ENCODE peak calls at places on chromosome 19, in ten cellular contexts. One of them, this sample, is unnamed. For H3K4me1, the result is how much of the 10 kb centered on the place peaks cover.

GRCh38 chr19:30228113-30228725 is 144.0 kb upstream of the ZNF536 start:
- DNase-seq in CD4-positive, alpha-beta memory T cell: no peak
- DNase-seq in SJSA1: peak
- DNase-seq in heart left ventricle: no peak
- DNase-seq in foreskin keratinocyte: no peak
- DNase-seq in cardiac muscle cell: no peak
- DNase-seq in GM23338: peak
- DNase-seq in RWPE2: no peak
- DNase-seq in neural progenitor cell: peak
- DNase-seq in PC-9: no peak
- DNase-seq in this sample: no peak

GRCh38 chr19:58450836-58451357 is 525 bp upstream of the ZNF324B start:
- DNase-seq in CD4-positive, alpha-beta memory T cell: no peak
- DNase-seq in SJSA1: peak
- DNase-seq in heart left ventricle: no peak
- DNase-seq in foreskin keratinocyte: no peak
- DNase-seq in cardiac muscle cell: no peak
- DNase-seq in GM23338: no peak
- DNase-seq in RWPE2: no peak
- DNase-seq in neural progenitor cell: no peak
- DNase-seq in PC-9: no peak
- DNase-seq in this sample: no peak

GRCh38 chr19:5091576-5092215 is 122.8 kb downstream of the KDM4B start:
- DNase-seq in CD4-positive, alpha-beta memory T cell: no peak
- DNase-seq in SJSA1: no peak
- DNase-seq in heart left ventricle: no peak
- DNase-seq in foreskin keratinocyte: no peak
- DNase-seq in cardiac muscle cell: no peak
- DNase-seq in GM23338: no peak
- DNase-seq in RWPE2: no peak
- DNase-seq in neural progenitor cell: no peak
- DNase-seq in PC-9: no peak
- DNase-seq in this sample: no peak

GRCh38 chr19:15379996-15380647 is 535 bp upstream of the AKAP8 start:
- DNase-seq in CD4-positive, alpha-beta memory T cell: no peak
- DNase-seq in SJSA1: no peak
- DNase-seq in heart left ventricle: peak
- DNase-seq in foreskin keratinocyte: peak
- DNase-seq in cardiac muscle cell: peak
- DNase-seq in GM23338: peak
- DNase-seq in RWPE2: no peak
- DNase-seq in neural progenitor cell: no peak
- DNase-seq in PC-9: peak
- DNase-seq in this sample: peak

GRCh38 chr19:46919324-46919723 is 58.5 kb downstream of the ARHGAP35 start:
- DNase-seq in CD4-positive, alpha-beta memory T cell: no peak
- DNase-seq in SJSA1: no peak
- DNase-seq in heart left ventricle: no peak
- DNase-seq in foreskin keratinocyte: no peak
- DNase-seq in cardiac muscle cell: no peak
- DNase-seq in GM23338: no peak
- DNase-seq in RWPE2: no peak
- DNase-seq in neural progenitor cell: no peak
- DNase-seq in PC-9: no peak
- DNase-seq in this sample: no peak

GRCh38 chr19:19597809-19598306 is 20.6 kb downstream of the PBX4 start:
- DNase-seq in CD4-positive, alpha-beta memory T cell: peak
- DNase-seq in SJSA1: no peak
- DNase-seq in heart left ventricle: no peak
- DNase-seq in foreskin keratinocyte: no peak
- DNase-seq in cardiac muscle cell: no peak
- DNase-seq in GM23338: no peak
- DNase-seq in RWPE2: no peak
- DNase-seq in neural progenitor cell: no peak
- DNase-seq in PC-9: no peak
- DNase-seq in this sample: no peak

GRCh38 chr19:19657397-19657783 is 6.1 kb downstream of the ATP13A1 start:
- DNase-seq in CD4-positive, alpha-beta memory T cell: no peak
- DNase-seq in SJSA1: no peak
- DNase-seq in heart left ventricle: no peak
- DNase-seq in foreskin keratinocyte: no peak
- DNase-seq in cardiac muscle cell: no peak
- DNase-seq in GM23338: no peak
- DNase-seq in RWPE2: no peak
- DNase-seq in neural progenitor cell: no peak
- DNase-seq in PC-9: no peak
- DNase-seq in this sample: no peak

GRCh38 chr19:19578241-19578640 is 40.2 kb downstream of the CILP2 start:
- DNase-seq in CD4-positive, alpha-beta memory T cell: no peak
- DNase-seq in SJSA1: no peak
- DNase-seq in heart left ventricle: no peak
- DNase-seq in foreskin keratinocyte: no peak
- DNase-seq in cardiac muscle cell: no peak
- DNase-seq in GM23338: no peak
- DNase-seq in RWPE2: no peak
- DNase-seq in neural progenitor cell: no peak
- DNase-seq in PC-9: no peak
- DNase-seq in this sample: no peak

GRCh38 chr19:47479701-47480503 is 4.1 kb downstream of the KPTN start:
- DNase-seq in CD4-positive, alpha-beta memory T cell: no peak
- DNase-seq in SJSA1: no peak
- DNase-seq in heart left ventricle: no peak
- DNase-seq in foreskin keratinocyte: no peak
- DNase-seq in cardiac muscle cell: peak
- DNase-seq in GM23338: peak
- DNase-seq in RWPE2: no peak
- DNase-seq in neural progenitor cell: peak
- DNase-seq in PC-9: no peak
- DNase-seq in this sample: no peak

GRCh38 chr19:35328851-35329285 is at the start of gene CD22:
- DNase-seq in CD4-positive, alpha-beta memory T cell: no peak
- DNase-seq in SJSA1: no peak
- DNase-seq in heart left ventricle: no peak
- DNase-seq in foreskin keratinocyte: no peak
- DNase-seq in cardiac muscle cell: no peak
- DNase-seq in GM23338: no peak
- DNase-seq in RWPE2: no peak
- DNase-seq in neural progenitor cell: no peak
- DNase-seq in PC-9: no peak
- DNase-seq in this sample: no peak

GRCh38 chr19:5170329-5170745 is 170.3 kb downstream of the PTPRS start:
- DNase-seq in CD4-positive, alpha-beta memory T cell: peak
- DNase-seq in SJSA1: no peak
- DNase-seq in heart left ventricle: no peak
- DNase-seq in foreskin keratinocyte: no peak
- DNase-seq in cardiac muscle cell: no peak
- DNase-seq in GM23338: peak
- DNase-seq in RWPE2: no peak
- DNase-seq in neural progenitor cell: no peak
- DNase-seq in PC-9: no peak
- DNase-seq in this sample: no peak

GRCh38 chr19:19751846-19752245 is 18.9 kb upstream of the ZNF14 start:
- DNase-seq in CD4-positive, alpha-beta memory T cell: no peak
- DNase-seq in SJSA1: no peak
- DNase-seq in heart left ventricle: no peak
- DNase-seq in foreskin keratinocyte: no peak
- DNase-seq in cardiac muscle cell: no peak
- DNase-seq in GM23338: no peak
- DNase-seq in RWPE2: no peak
- DNase-seq in neural progenitor cell: no peak
- DNase-seq in PC-9: no peak
- DNase-seq in this sample: no peak

GRCh38 chr19:30584121-30584520 is 211.9 kb downstream of the ZNF536 start:
- DNase-seq in CD4-positive, alpha-beta memory T cell: no peak
- DNase-seq in SJSA1: no peak
- DNase-seq in heart left ventricle: no peak
- DNase-seq in foreskin keratinocyte: no peak
- DNase-seq in cardiac muscle cell: no peak
- DNase-seq in GM23338: no peak
- DNase-seq in RWPE2: no peak
- DNase-seq in neural progenitor cell: no peak
- DNase-seq in PC-9: no peak
- DNase-seq in this sample: no peak

GRCh38 chr19:10872551-10873107 is 1.3 kb downstream of the CARM1 start:
- DNase-seq in CD4-positive, alpha-beta memory T cell: no peak
- DNase-seq in SJSA1: no peak
- DNase-seq in heart left ventricle: no peak
- DNase-seq in foreskin keratinocyte: no peak
- DNase-seq in cardiac muscle cell: no peak
- DNase-seq in GM23338: no peak
- DNase-seq in RWPE2: no peak
- DNase-seq in neural progenitor cell: no peak
- DNase-seq in PC-9: no peak
- DNase-seq in this sample: no peak

GRCh38 chr19:58434217-58434616 is 5.7 kb downstream of the ZNF132 start:
- DNase-seq in CD4-positive, alpha-beta memory T cell: no peak
- DNase-seq in SJSA1: no peak
- DNase-seq in heart left ventricle: no peak
- DNase-seq in foreskin keratinocyte: no peak
- DNase-seq in cardiac muscle cell: no peak
- DNase-seq in GM23338: peak
- DNase-seq in RWPE2: no peak
- DNase-seq in neural progenitor cell: no peak
- DNase-seq in PC-9: no peak
- DNase-seq in this sample: no peak

GRCh38 chr19:44741841-44742352 is 6.6 kb upstream of the BCL3 start:
- DNase-seq in CD4-positive, alpha-beta memory T cell: no peak
- DNase-seq in SJSA1: peak
- DNase-seq in heart left ventricle: peak
- DNase-seq in foreskin keratinocyte: peak
- DNase-seq in cardiac muscle cell: no peak
- DNase-seq in GM23338: no peak
- DNase-seq in RWPE2: peak
- DNase-seq in neural progenitor cell: peak
- DNase-seq in PC-9: peak
- DNase-seq in this sample: peak
- H3K4me1 ChIP-seq in CD4-positive, alpha-beta memory T cell: under half
- H3K4me1 ChIP-seq in SJSA1: half or more
- H3K4me1 ChIP-seq in heart left ventricle: under half
- H3K4me1 ChIP-seq in foreskin keratinocyte: under half
- H3K4me1 ChIP-seq in cardiac muscle cell: under half
- H3K4me1 ChIP-seq in GM23338: under half
- H3K4me1 ChIP-seq in RWPE2: under half
- H3K4me1 ChIP-seq in neural progenitor cell: under half
- H3K4me1 ChIP-seq in PC-9: half or more
- H3K4me1 ChIP-seq in this sample: half or more

GRCh38 chr19:16383584-16384161 is 59.0 kb downstream of the KLF2 start:
- DNase-seq in CD4-positive, alpha-beta memory T cell: no peak
- DNase-seq in SJSA1: no peak
- DNase-seq in heart left ventricle: no peak
- DNase-seq in foreskin keratinocyte: no peak
- DNase-seq in cardiac muscle cell: no peak
- DNase-seq in GM23338: no peak
- DNase-seq in RWPE2: no peak
- DNase-seq in neural progenitor cell: no peak
- DNase-seq in PC-9: no peak
- DNase-seq in this sample: no peak
- H3K4me1 ChIP-seq in CD4-positive, alpha-beta memory T cell: half or more
- H3K4me1 ChIP-seq in SJSA1: under half
- H3K4me1 ChIP-seq in heart left ventricle: under half
- H3K4me1 ChIP-seq in foreskin keratinocyte: under half
- H3K4me1 ChIP-seq in cardiac muscle cell: under half
- H3K4me1 ChIP-seq in GM23338: under half
- H3K4me1 ChIP-seq in RWPE2: under half
- H3K4me1 ChIP-seq in neural progenitor cell: under half
- H3K4me1 ChIP-seq in PC-9: under half
- H3K4me1 ChIP-seq in this sample: under half

DNA sequence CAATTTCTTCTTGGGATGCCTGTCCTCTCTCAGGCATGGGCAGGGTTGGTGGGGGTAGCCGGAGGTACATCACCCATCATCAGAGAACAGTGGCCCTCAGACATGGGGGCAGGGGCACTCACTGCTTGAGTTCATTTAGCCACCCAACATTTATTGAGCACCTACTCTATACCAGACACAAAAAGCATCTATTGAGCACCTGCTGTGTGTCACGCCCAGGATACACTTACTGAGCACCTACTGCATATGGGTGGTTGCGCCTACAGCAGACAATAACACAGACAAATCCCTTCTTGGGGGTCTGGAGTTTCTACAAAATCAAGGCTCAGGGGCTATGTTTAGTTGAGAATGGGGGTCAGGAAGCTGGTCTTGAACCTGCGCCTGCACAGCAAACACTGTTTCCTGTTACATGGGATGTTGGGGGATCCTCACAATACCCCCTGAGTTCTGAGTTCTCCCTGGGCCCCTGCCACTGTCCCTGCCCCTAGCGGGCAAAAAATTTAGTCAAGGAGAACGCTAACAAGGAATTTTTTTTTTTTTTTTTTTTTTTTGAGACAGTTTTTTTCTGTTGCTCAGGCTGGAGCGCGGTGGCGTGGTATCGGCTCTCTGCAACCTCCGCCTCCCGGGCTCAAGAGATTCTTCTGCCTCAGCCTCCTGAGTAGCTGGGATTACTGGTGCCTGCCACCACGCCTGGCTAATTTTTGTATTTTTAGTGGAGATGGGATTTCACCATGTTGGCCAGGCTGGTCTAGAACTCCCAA is 11.6 kb downstream of the RCN3 start:
- DNase-seq in CD4-positive, alpha-beta memory T cell: no peak
- DNase-seq in SJSA1: no peak
- DNase-seq in heart left ventricle: no peak
- DNase-seq in foreskin keratinocyte: no peak
- DNase-seq in cardiac muscle cell: no peak
- DNase-seq in GM23338: no peak
- DNase-seq in RWPE2: no peak
- DNase-seq in neural progenitor cell: no peak
- DNase-seq in PC-9: no peak
- DNase-seq in this sample: no peak
- H3K4me1 ChIP-seq in CD4-positive, alpha-beta memory T cell: under half
- H3K4me1 ChIP-seq in SJSA1: under half
- H3K4me1 ChIP-seq in heart left ventricle: under half
- H3K4me1 ChIP-seq in foreskin keratinocyte: under half
- H3K4me1 ChIP-seq in cardiac muscle cell: under half
- H3K4me1 ChIP-seq in GM23338: under half
- H3K4me1 ChIP-seq in RWPE2: under half
- H3K4me1 ChIP-seq in neural progenitor cell: under half
- H3K4me1 ChIP-seq in PC-9: under half
- H3K4me1 ChIP-seq in this sample: under half

DNA sequence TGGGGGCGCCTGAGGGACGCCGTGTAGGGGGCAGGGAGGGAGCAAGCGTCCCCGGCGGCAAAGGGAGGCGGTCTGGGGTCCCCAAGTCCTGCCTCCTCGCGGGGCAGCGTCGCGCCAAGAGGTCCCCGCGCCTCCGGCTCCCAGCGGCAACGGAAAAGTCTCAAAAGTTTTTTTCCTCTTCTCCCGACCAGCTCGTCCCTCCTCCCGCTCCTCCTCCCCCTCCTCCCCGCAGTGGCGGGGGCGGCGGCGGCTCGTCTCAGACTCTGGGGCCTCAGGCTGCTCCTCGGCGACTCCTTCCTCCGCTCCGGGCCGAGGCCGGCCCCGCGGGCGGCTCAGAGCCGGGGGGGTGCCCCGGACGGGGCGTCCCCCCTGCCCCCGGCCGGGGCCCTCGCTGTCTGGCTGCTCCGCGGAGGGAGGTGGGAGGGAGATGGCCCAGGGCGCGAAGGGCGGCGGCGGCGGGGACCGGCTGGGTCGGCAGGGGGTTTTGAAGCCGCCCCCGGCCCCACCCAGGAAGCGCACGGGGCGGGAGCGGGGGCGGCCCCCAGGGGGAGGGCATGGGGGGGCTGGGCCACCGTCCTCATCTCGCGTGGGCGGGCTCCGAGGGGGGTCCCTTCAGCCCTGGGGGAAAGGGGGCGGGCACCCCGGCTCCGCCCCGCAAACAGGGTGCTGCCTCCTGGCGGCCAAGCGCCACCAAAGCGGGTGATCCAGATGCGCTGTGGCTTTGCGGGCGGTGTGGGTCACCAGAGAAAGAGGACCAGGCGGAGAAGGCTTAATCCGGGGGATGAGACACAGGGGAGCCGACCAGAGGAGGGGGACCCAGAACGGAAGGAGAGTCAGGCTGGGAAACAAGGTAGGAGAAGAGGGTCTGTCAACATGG is at the start of gene TGFB1:
- DNase-seq in CD4-positive, alpha-beta memory T cell: peak
- DNase-seq in SJSA1: peak
- DNase-seq in heart left ventricle: peak
- DNase-seq in foreskin keratinocyte: peak
- DNase-seq in cardiac muscle cell: peak
- DNase-seq in GM23338: peak
- DNase-seq in RWPE2: peak
- DNase-seq in neural progenitor cell: peak
- DNase-seq in PC-9: peak
- DNase-seq in this sample: peak
- H3K4me1 ChIP-seq in CD4-positive, alpha-beta memory T cell: half or more
- H3K4me1 ChIP-seq in SJSA1: under half
- H3K4me1 ChIP-seq in heart left ventricle: under half
- H3K4me1 ChIP-seq in foreskin keratinocyte: under half
- H3K4me1 ChIP-seq in cardiac muscle cell: under half
- H3K4me1 ChIP-seq in GM23338: under half
- H3K4me1 ChIP-seq in RWPE2: under half
- H3K4me1 ChIP-seq in neural progenitor cell: under half
- H3K4me1 ChIP-seq in PC-9: under half
- H3K4me1 ChIP-seq in this sample: under half

This sample was measured in pancreas.